ENCODE peak calls at places on chromosomes 16 and 17, in five cellular contexts. J is transverse colon, R is A549, I is testis, V is body of pancreas. P is an unnamed sample.

GRCh38 chr16:75267631-75268264 is 16.3 kb upstream of the BCAR1 start:
- DNase-seq in J (peak; percentile 84), R (peak; percentile 96), I (no peak), V (peak; percentile 89), P (no peak)

GRCh38 chr16:84737192-84737591 is 37.4 kb downstream of the USP10 start:
- DNase-seq in J (no peak), R (no peak), I (no peak), V (no peak), P (no peak)

GRCh38 chr16:24075929-24076716 is 180.0 kb upstream of the CACNG3 start:
- DNase-seq in J (no peak), R (no peak), I (no peak), V (no peak), P (no peak)

GRCh38 chr16:85543536-85543935 is 69.6 kb upstream of the GSE1 start:
- DNase-seq in J (no peak), R (no peak), I (no peak), V (no peak), P (peak; percentile 62)

GRCh38 chr17:62965149-62965648 is 836 bp upstream of the TANC2 start:
- DNase-seq in J (no peak), R (no peak), I (no peak), V (no peak), P (no peak)

GRCh38 chr16:53052519-53053501 is at the start of gene CHD9NB:
- DNase-seq in J (peak; percentile 75), R (peak; percentile 79), I (no peak), V (no peak), P (peak; percentile 40)

GRCh38 chr17:57135748-57136342 is 50.8 kb downstream of the AKAP1 start:
- DNase-seq in J (no peak), R (no peak), I (no peak), V (no peak), P (no peak)

GRCh38 chr17:73782641-73783381 is 138.6 kb upstream of the SDK2 start:
- DNase-seq in J (peak; percentile 36), R (no peak), I (no peak), V (no peak), P (no peak)

GRCh38 chr17:73422121-73422520 is 110.3 kb upstream of the CDC42EP4 start:
- DNase-seq in J (no peak), R (no peak), I (no peak), V (no peak), P (no peak)

GRCh38 chr17:27381007-27381501 is 75.2 kb upstream of the KSR1 start:
- DNase-seq in J (peak; percentile 72), R (peak; percentile 78), I (peak; percentile 90), V (peak; percentile 69), P (peak; percentile 95)

GRCh38 chr17:9668532-9668931 is 23.2 kb downstream of the USP43 start:
- DNase-seq in J (no peak), R (no peak), I (no peak), V (no peak), P (no peak)

GRCh38 chr16:88442811-88443576 is 10.1 kb upstream of the ZFPM1 start:
- DNase-seq in J (peak; percentile 83), R (peak; percentile 91), I (peak; percentile 72), V (peak; percentile 86), P (peak; percentile 87)

GRCh38 chr16:53098526-53099317 is 43.9 kb downstream of the CHD9 start:
- DNase-seq in J (peak; percentile 85), R (peak; percentile 32), I (peak; percentile 78), V (peak; percentile 64), P (peak; percentile 57)

GRCh38 chr16:4344659-4345438 is 6.3 kb downstream of the PAM16 start:
- DNase-seq in J (no peak), R (no peak), I (peak; percentile 53), V (peak; percentile 50), P (no peak)

GRCh38 chr16:87371261-87371866 is 12.2 kb downstream of the FBXO31 start:
- DNase-seq in J (no peak), R (no peak), I (no peak), V (no peak), P (no peak)

GRCh38 chr16:83971165-83972130 is 3.4 kb downstream of the NECAB2 start:
- DNase-seq in J (no peak), R (no peak), I (no peak), V (no peak), P (no peak)

GRCh38 chr16:35735403-35736251 is 2276.2 kb downstream of the TP53TG3F start:
- DNase-seq in J (no peak), R (no peak), I (no peak), V (no peak), P (no peak)

GRCh38 chr16:15435216-15435864 is 952 bp downstream of the BMERB1 start:
- DNase-seq in J (no peak), R (no peak), I (no peak), V (peak; percentile 36), P (peak; percentile 23)

GRCh38 chr17:62126292-62126691 is 61.2 kb upstream of the MED13 start:
- DNase-seq in J (no peak), R (no peak), I (no peak), V (no peak), P (no peak)

GRCh38 chr17:20952183-20952582 is 90.6 kb downstream of the USP22 start:
- DNase-seq in J (peak; percentile 19), R (no peak), I (no peak), V (no peak), P (no peak)

GRCh38 chr17:64420143-64420670 is 28.7 kb upstream of the MILR1 start:
- DNase-seq in J (no peak), R (peak; percentile 85), I (no peak), V (peak; percentile 16), P (peak; percentile 68)

GRCh38 chr17:58755577-58756245 is at the start of gene PPM1E:
- DNase-seq in J (peak; percentile 12), R (peak; percentile 79), I (peak; percentile 90), V (peak; percentile 68), P (peak; percentile 74)

GRCh38 chr16:24015923-24016322 is 180.1 kb downstream of the PRKCB start:
- DNase-seq in J (no peak), R (peak; percentile 18), I (no peak), V (no peak), P (no peak)

GRCh38 chr16:57694556-57695377 is at the start of gene DRC7:
- DNase-seq in J (peak; percentile 25), R (peak; percentile 93), I (peak; percentile 69), V (peak; percentile 83), P (peak; percentile 81)

GRCh38 chr16:5653789-5654188 is 556.2 kb upstream of the EEF2KMT start:
- DNase-seq in J (no peak), R (no peak), I (no peak), V (no peak), P (no peak)

GRCh38 chr17:4770632-4771031 is 1.1 kb upstream of the TM4SF5 start:
- DNase-seq in J (no peak), R (no peak), I (no peak), V (no peak), P (no peak)

DNA sequence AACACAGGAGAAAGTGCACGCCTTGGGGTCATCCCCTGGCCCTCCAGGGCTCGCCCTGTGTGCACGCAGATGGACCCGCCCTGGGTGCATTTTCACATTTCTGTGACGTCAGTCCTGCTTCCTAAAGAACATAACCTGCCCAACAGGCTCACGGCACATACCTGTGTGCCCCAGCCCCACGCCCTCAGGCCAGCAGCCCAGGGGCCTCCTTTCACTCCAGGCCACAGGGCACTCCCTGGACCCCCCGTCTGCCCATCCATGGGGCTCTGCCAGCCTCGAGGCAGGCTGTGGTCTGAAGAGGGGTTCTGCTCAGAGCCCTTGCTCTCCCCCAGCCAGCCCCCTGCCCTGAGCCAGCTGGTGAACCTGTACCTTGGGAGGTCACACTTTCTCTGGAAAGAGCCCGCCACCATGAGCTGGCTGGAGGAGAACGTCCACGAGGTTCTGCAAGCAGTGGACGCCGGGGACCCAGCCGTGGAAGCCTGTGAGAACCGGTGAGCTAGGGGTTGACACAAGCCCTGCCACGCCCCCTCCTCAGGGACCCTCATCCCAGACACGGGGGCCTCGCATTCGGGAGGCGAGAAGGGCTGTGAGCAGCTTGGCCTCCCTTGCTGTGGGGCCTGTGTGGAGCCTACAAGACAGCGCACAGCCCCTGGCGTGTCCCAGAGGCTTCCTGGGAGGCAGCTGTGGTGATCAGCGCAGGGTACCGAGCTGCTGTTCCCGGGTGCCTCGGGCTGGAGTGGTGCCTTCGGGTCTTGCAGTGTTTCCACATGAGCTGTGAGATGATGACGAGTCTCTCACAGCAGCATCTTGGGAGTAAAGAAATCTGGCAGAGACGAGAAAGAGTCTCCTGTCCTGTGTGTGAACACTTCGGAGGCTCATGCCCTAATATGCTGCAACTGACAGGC is 13.8 kb upstream of the MC1R start:
- DNase-seq in J (no peak), R (no peak), I (no peak), V (no peak), P (no peak)
- TF ChIP-seq POLR2A in J (no peak), R (no peak), I (no peak), V (no peak), P (no peak)

GRCh38 chr16:67425581-67425980 is 5.3 kb upstream of the HSD11B2 start:
- DNase-seq in J (no peak), R (no peak), I (no peak), V (no peak), P (no peak)
- TF ChIP-seq POLR2A in J (no peak), R (no peak), I (no peak), V (no peak), P (no peak)

DNA sequence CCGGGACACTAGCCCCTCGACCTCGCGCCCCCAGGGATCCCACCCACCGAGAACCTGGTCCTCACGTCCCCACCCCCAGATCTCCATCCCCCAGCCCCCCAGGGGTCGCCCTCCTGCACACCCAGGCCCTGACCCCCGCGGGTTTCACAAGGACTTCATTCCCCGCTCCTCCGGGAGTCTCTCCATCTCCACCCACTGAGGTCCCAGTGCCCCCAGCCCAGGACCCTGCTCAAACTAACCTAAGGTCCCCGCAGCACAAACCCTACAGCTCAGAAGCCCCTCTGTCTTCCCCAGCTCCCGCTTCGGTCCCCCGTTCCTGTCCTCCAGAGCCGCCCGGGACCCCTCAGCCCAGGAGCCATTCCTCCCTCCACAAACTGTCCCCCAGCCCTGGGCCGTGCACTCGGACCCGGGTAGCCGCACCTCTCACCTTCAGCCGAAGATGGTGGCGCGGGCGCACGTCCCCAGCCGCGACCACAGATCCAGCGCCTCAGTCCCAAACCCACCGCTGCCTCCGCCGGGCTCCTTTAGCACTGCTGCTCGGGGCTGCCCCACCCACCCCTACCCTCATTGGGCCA is at the start of gene MYH10:
- DNase-seq in J (peak; percentile 15), R (no peak), I (peak; percentile 26), V (no peak), P (no peak)
- TF ChIP-seq POLR2A in J (no peak), R (peak; percentile 76), I (no peak), V (peak; percentile 81), P (peak; percentile 22)

DNA sequence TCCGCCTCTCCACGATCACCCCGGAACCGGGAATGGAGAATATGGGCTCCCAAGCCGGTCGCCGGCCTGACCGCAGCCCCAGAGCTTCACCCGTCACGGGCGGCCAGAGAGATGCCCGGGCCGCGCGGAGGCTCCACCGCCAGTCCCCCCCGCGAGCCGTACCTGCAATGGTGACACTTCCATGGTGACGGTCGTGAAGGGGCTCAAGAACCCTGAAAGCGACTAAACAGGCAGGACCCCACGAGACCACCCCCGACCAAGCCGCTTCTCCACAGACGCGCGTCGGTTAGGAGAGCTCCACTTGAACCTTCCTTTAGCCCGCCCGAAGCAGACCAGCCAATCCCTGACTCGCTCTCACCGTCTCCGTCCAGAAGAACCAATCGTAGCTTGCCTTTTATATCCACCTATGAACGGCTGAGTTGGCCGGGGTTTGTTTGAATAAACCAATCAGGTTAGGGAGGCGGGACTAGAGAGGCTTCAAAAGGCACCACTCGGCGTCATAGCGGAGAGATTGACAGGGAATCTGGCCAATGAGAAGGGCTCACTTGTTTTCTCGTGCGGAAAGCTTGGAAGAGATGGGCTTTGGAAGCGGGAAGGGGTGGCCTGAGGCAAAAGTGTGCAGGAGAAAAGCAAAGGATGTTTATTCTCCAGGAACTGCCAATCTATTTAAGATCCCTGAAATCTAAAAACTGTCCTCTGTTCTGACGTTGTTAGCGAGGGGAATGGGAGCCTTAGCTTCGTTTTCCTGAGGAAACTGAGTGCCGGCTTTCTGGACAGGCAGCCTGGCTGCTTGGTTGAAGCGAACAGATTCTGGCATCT is at the start of gene TOP2A:
- DNase-seq in J (peak; percentile 98), R (peak; percentile 100), I (peak; percentile 100), V (peak; percentile 98), P (peak; percentile 100)
- TF ChIP-seq POLR2A in J (no peak), R (peak; percentile 62), I (no peak), V (no peak), P (peak; percentile 95)

GRCh38 chr17:17628388-17629008 is 37.0 kb upstream of the PEMT start:
- DNase-seq in J (peak; percentile 54), R (no peak), I (no peak), V (no peak), P (no peak)
- TF ChIP-seq POLR2A in J (no peak), R (no peak), I (no peak), V (no peak), P (no peak)

P was measured in erythroblast.